ENCODE peak calls at places on chromosomes 5 and 9, in five cellular contexts. S is NCI-H1417 treated with DMSO at 0.1 percent for 48 hours, Y is GM19239, G is HT1080, T is C1 segment of cervical spinal cord. E is an unnamed sample.

GRCh38 chr9:18473551-18474279 is at the start of gene ADAMTSL1:
- DNase-seq in S (no peak), Y (no peak), G (no peak), T (peak; percentile 19), E (peak; percentile 77)

GRCh38 chr5:55599148-55600050 is 64.6 kb upstream of the PLPP1 start:
- DNase-seq in S (no peak), Y (no peak), G (no peak), T (no peak), E (no peak)

GRCh38 chr9:70484232-70485130 is 70.0 kb upstream of the KLF9 start:
- DNase-seq in S (no peak), Y (peak; percentile 57), G (peak; percentile 66), T (no peak), E (no peak)

GRCh38 chr5:9483779-9484178 is 62.1 kb downstream of the SEMA5A start:
- DNase-seq in S (no peak), Y (no peak), G (no peak), T (no peak), E (no peak)

GRCh38 chr5:3182477-3182876 is 413.2 kb upstream of the IRX1 start:
- DNase-seq in S (no peak), Y (no peak), G (no peak), T (no peak), E (no peak)

GRCh38 chr9:34723141-34723540 is 13.2 kb upstream of the CCL21 start:
- DNase-seq in S (no peak), Y (no peak), G (no peak), T (no peak), E (no peak)

GRCh38 chr5:176362098-176362442 is 506 bp upstream of the KIAA1191 start:
- DNase-seq in S (no peak), Y (no peak), G (no peak), T (no peak), E (no peak)

GRCh38 chr5:125655156-125655555 is 768.1 kb upstream of the GRAMD2B start:
- DNase-seq in S (no peak), Y (no peak), G (no peak), T (no peak), E (no peak)

GRCh38 chr9:8552732-8553131 is 753.2 kb upstream of the DMAC1 start:
- DNase-seq in S (no peak), Y (no peak), G (no peak), T (peak; percentile 61), E (peak; percentile 95)

GRCh38 chr9:130432362-130432761 is 12.4 kb upstream of the ASS1 start:
- DNase-seq in S (no peak), Y (no peak), G (no peak), T (no peak), E (no peak)

GRCh38 chr9:127716412-127716811 is 533 bp downstream of the TTC16 start:
- DNase-seq in S (no peak), Y (no peak), G (no peak), T (no peak), E (no peak)

GRCh38 chr5:83927140-83927733 is 206.6 kb upstream of the HAPLN1 start:
- DNase-seq in S (no peak), Y (no peak), G (peak; percentile 63), T (peak; percentile 70), E (peak; percentile 73)

GRCh38 chr9:127955294-127956015 is 17.8 kb upstream of the DPM2 start:
- DNase-seq in S (peak; percentile 94), Y (peak; percentile 83), G (peak; percentile 73), T (peak; percentile 59), E (peak; percentile 65)

GRCh38 chr9:93212409-93212808 is 28.5 kb downstream of the WNK2 start:
- DNase-seq in S (no peak), Y (no peak), G (no peak), T (no peak), E (no peak)

GRCh38 chr5:82414043-82414393 is 135.9 kb upstream of the RPS23 start:
- DNase-seq in S (no peak), Y (no peak), G (no peak), T (no peak), E (no peak)

GRCh38 chr5:10387690-10388089 is 34.2 kb downstream of the MARCHF6 start:
- DNase-seq in S (no peak), Y (no peak), G (no peak), T (no peak), E (no peak)

GRCh38 chr9:93100265-93100636 is 4.2 kb downstream of the CARD19 start:
- DNase-seq in S (no peak), Y (no peak), G (no peak), T (no peak), E (no peak)

GRCh38 chr5:42740920-42741319 is 15.7 kb upstream of the CCDC152 start:
- DNase-seq in S (no peak), Y (no peak), G (no peak), T (no peak), E (no peak)

GRCh38 chr9:137031904-137032639 is at the start of gene FUT7:
- DNase-seq in S (no peak), Y (no peak), G (no peak), T (no peak), E (no peak)

GRCh38 chr9:95185931-95186330 is 131.6 kb downstream of the FANCC start:
- DNase-seq in S (no peak), Y (no peak), G (no peak), T (no peak), E (no peak)

GRCh38 chr5:163596536-163596935 is 91.1 kb downstream of the MAT2B start:
- DNase-seq in S (no peak), Y (no peak), G (no peak), T (no peak), E (no peak)

GRCh38 chr9:129624168-129624759 is 1.7 kb upstream of the NTMT1 start:
- DNase-seq in S (no peak), Y (peak; percentile 75), G (peak; percentile 51), T (no peak), E (peak; percentile 66)

GRCh38 chr5:77076961-77077820 is 9.9 kb downstream of the ZBED3 start:
- DNase-seq in S (no peak), Y (peak; percentile 84), G (no peak), T (peak; percentile 27), E (peak; percentile 62)

GRCh38 chr9:133701981-133702797 is 36.0 kb downstream of the SARDH start:
- DNase-seq in S (peak; percentile 12), Y (no peak), G (no peak), T (no peak), E (peak; percentile 52)